ENCODE peak calls at places on chromosomes 6 and 20, in six cellular contexts. One of them, this sample, is unnamed.

GRCh38 chr20:7015257-7015656 is 247.8 kb downstream of the BMP2 start:
- DNase-seq in sigmoid colon: no peak
- DNase-seq in HCT116: no peak
- DNase-seq in prostate gland: no peak
- DNase-seq in GM23338: no peak
- DNase-seq in spleen: no peak
- DNase-seq in this sample: no peak

GRCh38 chr20:38325167-38325566 is 21.1 kb upstream of the LBP start:
- DNase-seq in sigmoid colon: no peak
- DNase-seq in spleen: no peak
- DNase-seq in prostate gland: no peak
- DNase-seq in GM23338: no peak
- DNase-seq in HCT116: no peak
- DNase-seq in this sample: no peak

GRCh38 chr6:33958863-33959651 is 155.3 kb upstream of the MLN start:
- DNase-seq in HCT116: no peak
- DNase-seq in GM23338: no peak
- DNase-seq in prostate gland: no peak
- DNase-seq in sigmoid colon: no peak
- DNase-seq in spleen: peak
- DNase-seq in this sample: no peak

GRCh38 chr20:13960525-13960924 is 29.9 kb downstream of the SEL1L2 start:
- DNase-seq in HCT116: no peak
- DNase-seq in sigmoid colon: no peak
- DNase-seq in GM23338: no peak
- DNase-seq in spleen: no peak
- DNase-seq in prostate gland: no peak
- DNase-seq in this sample: no peak

GRCh38 chr6:170235726-170236125 is 55.2 kb downstream of the DLL1 start:
- DNase-seq in sigmoid colon: peak
- DNase-seq in HCT116: no peak
- DNase-seq in prostate gland: no peak
- DNase-seq in GM23338: no peak
- DNase-seq in spleen: peak
- DNase-seq in this sample: no peak

GRCh38 chr6:33595001-33595846 is 15.1 kb upstream of the BAK1 start:
- DNase-seq in HCT116: no peak
- DNase-seq in prostate gland: no peak
- DNase-seq in sigmoid colon: no peak
- DNase-seq in spleen: no peak
- DNase-seq in GM23338: no peak
- DNase-seq in this sample: no peak

GRCh38 chr20:20009784-20010253 is 7.3 kb upstream of the NAA20 start:
- DNase-seq in spleen: no peak
- DNase-seq in prostate gland: no peak
- DNase-seq in sigmoid colon: no peak
- DNase-seq in HCT116: no peak
- DNase-seq in GM23338: peak
- DNase-seq in this sample: no peak

GRCh38 chr6:28807682-28808280 is 116.0 kb downstream of the TRIM27 start:
- DNase-seq in HCT116: peak
- DNase-seq in spleen: no peak
- DNase-seq in GM23338: peak
- DNase-seq in prostate gland: no peak
- DNase-seq in sigmoid colon: no peak
- DNase-seq in this sample: no peak

GRCh38 chr20:53216856-53217576 is 244.9 kb downstream of the TSHZ2 start:
- DNase-seq in spleen: peak
- DNase-seq in prostate gland: peak
- DNase-seq in HCT116: peak
- DNase-seq in GM23338: peak
- DNase-seq in sigmoid colon: peak
- DNase-seq in this sample: peak

GRCh38 chr20:44180814-44181213 is 6.2 kb downstream of the JPH2 start:
- DNase-seq in GM23338: peak
- DNase-seq in spleen: no peak
- DNase-seq in HCT116: no peak
- DNase-seq in prostate gland: no peak
- DNase-seq in sigmoid colon: peak
- DNase-seq in this sample: peak

GRCh38 chr6:6277418-6277817 is 43.0 kb downstream of the F13A1 start:
- DNase-seq in prostate gland: no peak
- DNase-seq in GM23338: no peak
- DNase-seq in sigmoid colon: no peak
- DNase-seq in spleen: no peak
- DNase-seq in HCT116: no peak
- DNase-seq in this sample: no peak

GRCh38 chr20:8431538-8432434 is 299.7 kb downstream of the PLCB1 start:
- DNase-seq in sigmoid colon: peak
- DNase-seq in prostate gland: no peak
- DNase-seq in spleen: no peak
- DNase-seq in GM23338: peak
- DNase-seq in HCT116: no peak
- DNase-seq in this sample: peak

DNA sequence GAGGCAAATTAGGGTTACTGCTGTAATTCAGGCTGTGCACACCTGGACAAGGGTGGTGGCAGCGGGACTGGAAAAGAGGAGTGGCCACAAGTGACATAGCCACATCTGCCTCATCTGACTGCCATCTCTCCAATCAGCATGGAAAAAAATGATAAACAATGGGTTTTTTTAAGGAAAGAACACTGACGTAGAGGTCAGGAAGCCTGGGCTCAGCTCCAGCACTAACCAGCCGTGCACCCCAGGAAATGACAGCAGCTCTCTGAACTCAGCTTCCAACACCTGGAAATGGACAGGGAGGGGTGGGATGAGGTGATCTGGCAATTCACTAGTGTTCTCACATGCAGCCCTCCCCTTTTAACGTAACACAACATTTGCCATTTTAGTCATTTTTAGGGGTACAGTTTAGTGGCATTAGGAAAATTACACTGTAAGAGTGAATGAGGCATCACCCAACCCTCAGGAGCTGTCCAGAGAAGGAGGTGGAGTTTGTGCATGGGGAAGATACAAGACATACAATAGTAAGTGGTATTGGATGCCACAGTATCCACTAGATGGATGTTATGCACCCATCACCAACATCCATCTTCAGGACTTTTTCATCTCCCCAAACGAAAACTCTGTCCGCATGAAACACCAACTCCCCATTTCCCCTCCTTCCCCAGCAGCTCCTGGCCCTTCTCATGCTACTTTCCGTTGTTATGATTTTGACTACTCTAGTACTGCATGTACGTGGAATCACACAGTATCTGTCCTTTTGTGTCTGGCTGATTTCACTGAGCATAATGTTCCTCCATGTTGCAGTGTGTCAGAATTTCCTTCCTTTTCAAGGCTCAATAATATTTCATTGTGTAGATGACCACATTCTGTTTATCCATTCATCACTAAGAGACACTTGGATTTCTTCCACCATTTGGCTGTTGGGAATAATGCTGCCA is 215.5 kb upstream of the ECI2 start:
- DNase-seq in GM23338: no peak
- DNase-seq in prostate gland: no peak
- DNase-seq in spleen: no peak
- DNase-seq in HCT116: no peak
- DNase-seq in sigmoid colon: no peak
- DNase-seq in this sample: no peak
- TF ChIP-seq POLR2AphosphoS5 in GM23338: no peak
- TF ChIP-seq POLR2AphosphoS5 in prostate gland: no peak
- TF ChIP-seq POLR2AphosphoS5 in spleen: no peak
- TF ChIP-seq POLR2AphosphoS5 in HCT116: no peak
- TF ChIP-seq POLR2AphosphoS5 in sigmoid colon: peak
- TF ChIP-seq POLR2AphosphoS5 in this sample: no peak

DNA sequence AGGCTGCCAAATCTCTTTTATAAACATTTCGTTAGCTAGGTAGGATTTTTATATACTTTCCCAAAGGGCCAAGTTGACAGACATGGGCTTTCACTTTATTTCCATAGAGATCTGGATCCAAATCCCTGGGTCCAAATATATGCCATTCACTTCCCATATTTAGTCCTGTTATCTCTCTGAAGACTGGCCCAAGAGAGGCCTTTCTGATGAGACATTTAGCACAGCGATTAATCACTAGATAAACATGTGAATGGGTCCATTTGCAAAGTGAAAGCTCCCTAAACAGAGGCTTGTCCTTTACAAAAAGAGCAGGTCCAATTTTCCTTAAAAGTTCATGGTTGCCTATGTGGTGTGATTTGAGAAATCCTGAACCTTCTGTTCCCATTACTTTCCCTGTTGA is 132.6 kb downstream of the TRMT11 start:
- DNase-seq in prostate gland: no peak
- DNase-seq in GM23338: no peak
- DNase-seq in sigmoid colon: no peak
- DNase-seq in HCT116: no peak
- DNase-seq in spleen: no peak
- DNase-seq in this sample: no peak
- H3K4me3 ChIP-seq in prostate gland: no peak
- H3K4me3 ChIP-seq in GM23338: no peak
- H3K4me3 ChIP-seq in sigmoid colon: no peak
- H3K4me3 ChIP-seq in HCT116: no peak
- H3K4me3 ChIP-seq in spleen: no peak
- H3K4me3 ChIP-seq in this sample: no peak

GRCh38 chr20:1508576-1508975 is 17.4 kb upstream of the SIRPB2 start:
- DNase-seq in GM23338: no peak
- DNase-seq in prostate gland: no peak
- DNase-seq in sigmoid colon: no peak
- DNase-seq in spleen: no peak
- DNase-seq in HCT116: no peak
- DNase-seq in this sample: no peak

GRCh38 chr20:1505871-1506270 is 14.7 kb upstream of the SIRPB2 start:
- DNase-seq in spleen: no peak
- DNase-seq in HCT116: no peak
- DNase-seq in sigmoid colon: no peak
- DNase-seq in GM23338: no peak
- DNase-seq in prostate gland: no peak
- DNase-seq in this sample: no peak

GRCh38 chr20:1507276-1507675 is 16.1 kb upstream of the SIRPB2 start:
- DNase-seq in spleen: no peak
- DNase-seq in GM23338: no peak
- DNase-seq in HCT116: no peak
- DNase-seq in sigmoid colon: no peak
- DNase-seq in prostate gland: no peak
- DNase-seq in this sample: no peak

GRCh38 chr20:1505361-1505760 is 14.1 kb upstream of the SIRPB2 start:
- DNase-seq in prostate gland: no peak
- DNase-seq in HCT116: no peak
- DNase-seq in GM23338: no peak
- DNase-seq in spleen: no peak
- DNase-seq in sigmoid colon: no peak
- DNase-seq in this sample: no peak

DNA sequence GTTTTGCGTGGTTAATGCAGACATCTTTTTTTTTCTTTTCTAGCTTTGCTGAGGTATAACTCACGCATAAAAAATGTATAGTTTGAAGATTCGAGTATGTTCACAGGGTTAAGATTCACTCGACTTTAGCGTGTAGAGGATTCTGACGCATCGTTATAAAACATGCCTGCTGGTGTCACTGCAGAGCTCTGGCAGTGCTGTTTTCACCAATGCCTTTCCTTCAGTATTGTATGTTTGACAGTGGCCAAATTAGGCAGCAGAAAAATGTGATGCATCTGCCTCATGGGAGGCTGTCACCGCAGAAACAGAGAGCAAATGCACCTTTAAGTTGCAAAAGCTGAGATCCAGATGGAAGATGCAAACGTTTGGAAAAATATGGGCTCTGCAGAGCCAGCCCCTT is 18.0 kb upstream of the SIRPB2 start:
- DNase-seq in HCT116: peak
- DNase-seq in prostate gland: no peak
- DNase-seq in spleen: no peak
- DNase-seq in sigmoid colon: no peak
- DNase-seq in GM23338: peak
- DNase-seq in this sample: no peak
- TF ChIP-seq CTCF in HCT116: peak
- TF ChIP-seq CTCF in prostate gland: no peak
- TF ChIP-seq CTCF in spleen: peak
- TF ChIP-seq CTCF in sigmoid colon: no peak
- TF ChIP-seq CTCF in GM23338: peak
- TF ChIP-seq CTCF in this sample: no peak

DNA sequence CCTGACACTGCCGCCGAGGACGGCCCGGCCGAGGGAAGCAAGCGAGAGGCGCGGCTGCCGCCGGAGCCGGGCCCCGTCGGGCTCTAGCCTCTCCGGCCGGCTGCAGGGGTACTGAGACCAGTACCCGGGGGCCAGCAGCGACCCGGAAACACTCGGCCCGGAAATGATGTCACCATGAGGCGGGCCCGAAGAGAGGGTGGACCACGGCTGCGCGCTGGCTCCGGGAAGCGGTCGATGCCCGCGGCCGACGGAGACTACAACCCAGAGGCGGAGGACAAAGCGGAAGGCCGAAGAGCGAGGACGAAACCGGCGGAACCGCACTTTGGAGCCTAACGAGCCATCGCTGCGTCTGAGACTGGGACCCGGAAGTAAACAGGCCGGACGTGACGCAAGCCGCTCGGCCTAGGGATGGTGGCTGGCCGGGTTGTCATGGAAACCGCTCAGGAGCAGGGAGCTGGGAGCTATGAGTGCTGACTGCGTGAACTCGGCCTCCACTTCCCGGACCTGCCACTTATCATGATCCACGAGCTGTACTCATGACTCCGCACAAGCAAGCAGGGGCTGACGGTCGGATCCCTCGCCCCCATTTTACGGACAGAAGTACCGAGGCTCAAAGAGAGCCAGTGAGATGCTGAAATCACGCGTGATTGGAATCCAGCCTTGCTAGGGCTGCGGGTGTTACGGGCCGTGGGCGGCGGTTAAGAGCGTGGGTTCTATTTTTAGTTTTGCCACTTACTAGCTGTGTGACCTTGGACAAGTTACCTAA is at the start of gene SPATA2:
- DNase-seq in GM23338: peak
- DNase-seq in prostate gland: peak
- DNase-seq in HCT116: peak
- DNase-seq in sigmoid colon: peak
- DNase-seq in spleen: peak
- DNase-seq in this sample: peak
- TF ChIP-seq POLR2AphosphoS5 in GM23338: peak
- TF ChIP-seq POLR2AphosphoS5 in prostate gland: peak
- TF ChIP-seq POLR2AphosphoS5 in HCT116: peak
- TF ChIP-seq POLR2AphosphoS5 in sigmoid colon: peak
- TF ChIP-seq POLR2AphosphoS5 in spleen: peak
- TF ChIP-seq POLR2AphosphoS5 in this sample: peak

GRCh38 chr6:168197636-168198301 is 118.8 kb upstream of the FRMD1 start:
- DNase-seq in HCT116: no peak
- DNase-seq in spleen: no peak
- DNase-seq in GM23338: no peak
- DNase-seq in prostate gland: no peak
- DNase-seq in sigmoid colon: peak
- DNase-seq in this sample: no peak
- H3K4me3 ChIP-seq in HCT116: no peak
- H3K4me3 ChIP-seq in spleen: no peak
- H3K4me3 ChIP-seq in GM23338: no peak
- H3K4me3 ChIP-seq in prostate gland: no peak
- H3K4me3 ChIP-seq in sigmoid colon: no peak
- H3K4me3 ChIP-seq in this sample: no peak

This sample was measured in transverse colon.